ENCODE peak calls at places on chromosomes 6 and 20, in six cellular contexts. N is SJSA1; V is HCT116; Z is brain microvascular endothelial cell; Y is effector memory CD4-positive, alpha-beta T cell; R is aorta. C is an unnamed sample.

GRCh38 chr20:50376888-50377459 is 133.2 kb upstream of the PTPN1 start:
- DNase-seq in R (peak; percentile 74), N (no peak), Z (no peak), Y (no peak), V (no peak), C (no peak)

GRCh38 chr6:134169881-134170486 is 117.6 kb upstream of the SLC2A12 start:
- DNase-seq in Z (no peak), R (no peak), Y (no peak), V (no peak), N (no peak), C (no peak)

GRCh38 chr20:17969276-17969883 is 562 bp downstream of the MGME1 start:
- DNase-seq in Z (no peak), N (no peak), R (no peak), V (no peak), Y (peak; percentile 28), C (no peak)

GRCh38 chr6:143018955-143019354 is 41.7 kb upstream of the AIG1 start:
- DNase-seq in V (no peak), Z (no peak), R (no peak), Y (no peak), N (no peak), C (no peak)

GRCh38 chr20:21166801-21167200 is 40.9 kb downstream of the KIZ start:
- DNase-seq in Z (no peak), R (no peak), Y (no peak), V (no peak), N (no peak), C (no peak)

GRCh38 chr6:13767121-13767794 is 47.1 kb downstream of the MCUR1 start:
- DNase-seq in Z (peak; percentile 41), N (peak; percentile 86), V (no peak), Y (peak; percentile 11), R (peak; percentile 80), C (no peak)

GRCh38 chr6:106254636-106255035 is 70.9 kb downstream of the ATG5 start:
- DNase-seq in Z (peak; percentile 70), R (no peak), V (no peak), Y (no peak), N (peak; percentile 38), C (no peak)

GRCh38 chr6:11231564-11232176 is 798 bp downstream of the NEDD9 start:
- DNase-seq in N (peak; percentile 50), R (no peak), Y (no peak), V (no peak), Z (no peak), C (no peak)

GRCh38 chr6:82955841-82956240 is 109.8 kb downstream of the UBE3D start:
- DNase-seq in V (no peak), R (no peak), Z (peak; percentile 34), N (peak; percentile 90), Y (no peak), C (peak; percentile 76)

GRCh38 chr6:159762681-159763293 is 942 bp downstream of the ACAT2 start:
- DNase-seq in V (no peak), N (no peak), Z (no peak), R (no peak), Y (peak; percentile 37), C (no peak)

DNA sequence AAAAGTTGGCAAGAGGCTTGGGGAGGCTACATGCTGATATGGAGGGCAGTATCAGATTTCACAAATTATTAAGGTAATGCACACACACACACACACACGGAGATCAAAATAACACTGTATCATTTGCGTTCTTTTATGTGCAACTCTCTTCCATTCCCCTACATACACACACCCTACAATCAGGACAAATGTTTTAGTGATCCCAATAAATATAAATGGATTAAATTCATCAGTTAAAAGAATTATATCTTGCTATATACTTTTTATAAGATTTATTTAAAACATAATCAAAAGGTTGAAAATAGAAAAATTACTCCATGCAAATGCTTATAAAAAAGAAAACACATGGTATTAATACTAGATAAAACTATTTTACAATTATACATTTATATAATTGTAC is 25.9 kb downstream of the TMX4 start:
- DNase-seq in N (no peak), Y (no peak), R (no peak), V (no peak), Z (no peak), C (no peak)
- H3K36me3 ChIP-seq in N (peaks cover 10% of the 10 kb centered on the region), Y (peaks cover 64% of the 10 kb centered on the region), R (peaks cover 11% of the 10 kb centered on the region), V (no peaks in the 10 kb centered on the region), Z (no peaks in the 10 kb centered on the region), C (no peaks in the 10 kb centered on the region)

DNA sequence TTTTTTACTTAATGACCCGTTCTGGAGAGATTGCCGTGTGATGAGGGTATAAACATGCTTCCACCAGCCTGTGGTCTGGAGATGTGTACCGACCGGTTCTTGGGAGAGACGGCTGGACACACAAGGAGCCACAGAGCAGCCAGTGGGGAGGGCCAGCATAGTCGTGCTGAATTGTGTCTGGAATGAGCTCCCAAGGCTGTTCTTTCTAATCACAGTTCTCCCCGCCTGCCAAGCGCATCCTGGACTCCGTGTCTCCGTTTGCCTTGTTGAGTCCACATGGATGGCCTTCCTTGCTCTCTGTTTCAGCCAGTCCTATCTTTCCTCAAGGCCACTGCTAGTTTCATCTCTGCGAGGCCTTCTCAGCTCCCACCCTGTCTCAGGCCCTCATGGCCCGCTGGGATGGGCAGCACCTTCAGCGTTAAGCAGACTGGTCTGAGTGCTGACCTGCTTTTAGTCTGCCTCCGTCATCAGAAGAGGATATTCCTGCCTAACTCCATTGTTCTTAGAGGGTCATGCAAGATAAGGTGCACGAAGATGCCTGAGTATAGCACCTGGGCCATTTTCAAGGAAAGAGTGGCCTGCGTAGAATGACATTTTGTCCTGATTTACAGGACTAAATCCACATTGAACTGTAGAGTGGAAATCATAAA is 20.6 kb downstream of the MANBAL start:
- DNase-seq in N (no peak), Y (no peak), V (no peak), Z (no peak), R (no peak), C (no peak)
- H3K36me3 ChIP-seq in N (peaks cover 62% of the 10 kb centered on the region), Y (peaks cover 23% of the 10 kb centered on the region), V (peaks cover 15% of the 10 kb centered on the region), Z (no peaks in the 10 kb centered on the region), R (peaks cover 2% of the 10 kb centered on the region), C (peaks cover 4% of the 10 kb centered on the region)

GRCh38 chr20:47278907-47279348 is 77.6 kb downstream of the ZMYND8 start:
- DNase-seq in Y (no peak), Z (no peak), R (no peak), N (peak; percentile 46), V (peak; percentile 68), C (no peak)
- H3K36me3 ChIP-seq in Y (peaks cover 44% of the 10 kb centered on the region), Z (peaks cover 59% of the 10 kb centered on the region), R (peaks cover 2% of the 10 kb centered on the region), N (peaks cover 60% of the 10 kb centered on the region), V (peaks cover 29% of the 10 kb centered on the region), C (peaks cover 10% of the 10 kb centered on the region)

DNA sequence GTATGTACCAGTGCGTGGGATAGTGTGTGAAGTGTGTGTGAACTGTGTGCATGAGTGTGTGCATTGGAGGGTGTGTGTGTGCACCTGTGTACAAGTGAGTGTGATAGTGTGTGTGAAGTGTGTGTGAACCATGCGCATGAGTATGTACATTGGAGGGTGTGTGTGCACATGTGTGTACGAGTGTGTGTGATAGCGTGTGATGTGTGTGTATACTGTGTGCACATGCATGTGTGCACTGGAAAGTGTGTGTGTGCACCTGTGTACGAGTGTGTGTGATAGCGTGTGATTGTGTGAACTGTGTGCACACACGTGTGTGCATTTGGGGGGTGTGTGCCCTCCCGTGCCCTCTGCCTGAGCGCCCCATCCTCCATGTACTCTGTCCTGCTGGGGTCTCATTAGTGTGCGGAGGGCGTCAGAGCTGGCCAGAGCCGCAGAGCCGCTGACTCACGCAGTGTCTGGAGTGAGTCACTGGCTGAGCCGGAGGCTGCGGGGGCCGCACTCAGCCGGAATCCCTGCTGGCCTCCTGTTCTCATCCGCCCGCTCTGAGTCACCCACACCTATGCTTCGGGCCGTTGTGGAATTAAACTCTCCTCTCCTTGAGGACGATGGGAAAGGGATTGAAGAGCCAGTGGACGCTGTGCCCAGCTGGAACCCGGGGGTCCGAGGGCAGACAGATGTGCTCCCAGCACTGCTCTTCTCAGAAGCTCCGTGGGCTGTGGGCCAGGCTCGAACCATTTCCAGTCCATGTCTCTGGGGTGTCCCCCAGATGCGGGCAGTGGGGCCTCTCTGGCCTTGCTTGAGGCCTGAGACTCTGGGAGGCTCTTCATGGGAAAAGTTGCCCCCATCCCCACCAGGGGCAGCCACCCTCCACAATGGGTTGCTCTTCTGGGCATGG is 27.3 kb upstream of the STX16 start:
- DNase-seq in Y (no peak), N (peak; percentile 88), R (peak; percentile 92), V (peak; percentile 75), Z (peak; percentile 96), C (peak; percentile 74)
- H3K36me3 ChIP-seq in Y (no peaks in the 10 kb centered on the region), N (no peaks in the 10 kb centered on the region), R (no peaks in the 10 kb centered on the region), V (no peaks in the 10 kb centered on the region), Z (no peaks in the 10 kb centered on the region), C (no peaks in the 10 kb centered on the region)

GRCh38 chr6:37473364-37474095 is 26.2 kb downstream of the CCDC167 start:
- DNase-seq in V (no peak), Z (no peak), R (no peak), N (no peak), Y (no peak), C (no peak)
- H3K36me3 ChIP-seq in V (peaks cover 25% of the 10 kb centered on the region), Z (peaks cover 20% of the 10 kb centered on the region), R (peaks cover 6% of the 10 kb centered on the region), N (peaks cover 71% of the 10 kb centered on the region), Y (peaks cover 73% of the 10 kb centered on the region), C (peaks cover 29% of the 10 kb centered on the region)

DNA sequence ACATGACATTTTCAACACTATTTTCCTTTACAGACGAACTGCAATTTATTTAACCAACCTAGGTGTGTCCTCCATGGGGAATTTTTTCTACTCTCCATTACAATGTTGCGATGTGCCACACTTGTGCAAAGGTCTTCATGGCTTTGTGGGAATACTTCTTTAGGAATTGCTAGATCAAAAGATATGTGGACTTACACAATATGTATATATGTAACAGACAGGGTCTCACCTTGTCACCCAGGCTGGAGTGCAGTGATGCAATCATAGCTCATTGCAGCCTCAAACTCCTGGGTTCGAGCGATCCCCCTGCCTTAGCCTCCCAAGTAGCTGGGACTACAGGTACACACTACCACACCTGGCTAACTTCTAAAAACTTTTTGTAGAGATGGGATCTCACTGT is 23.6 kb downstream of the RMND1 start:
- DNase-seq in R (no peak), Y (no peak), V (no peak), Z (no peak), N (no peak), C (no peak)
- H3K36me3 ChIP-seq in R (peaks cover 6% of the 10 kb centered on the region), Y (peaks cover 49% of the 10 kb centered on the region), V (peaks cover 16% of the 10 kb centered on the region), Z (peaks cover 52% of the 10 kb centered on the region), N (peaks cover 84% of the 10 kb centered on the region), C (peaks cover 5% of the 10 kb centered on the region)

DNA sequence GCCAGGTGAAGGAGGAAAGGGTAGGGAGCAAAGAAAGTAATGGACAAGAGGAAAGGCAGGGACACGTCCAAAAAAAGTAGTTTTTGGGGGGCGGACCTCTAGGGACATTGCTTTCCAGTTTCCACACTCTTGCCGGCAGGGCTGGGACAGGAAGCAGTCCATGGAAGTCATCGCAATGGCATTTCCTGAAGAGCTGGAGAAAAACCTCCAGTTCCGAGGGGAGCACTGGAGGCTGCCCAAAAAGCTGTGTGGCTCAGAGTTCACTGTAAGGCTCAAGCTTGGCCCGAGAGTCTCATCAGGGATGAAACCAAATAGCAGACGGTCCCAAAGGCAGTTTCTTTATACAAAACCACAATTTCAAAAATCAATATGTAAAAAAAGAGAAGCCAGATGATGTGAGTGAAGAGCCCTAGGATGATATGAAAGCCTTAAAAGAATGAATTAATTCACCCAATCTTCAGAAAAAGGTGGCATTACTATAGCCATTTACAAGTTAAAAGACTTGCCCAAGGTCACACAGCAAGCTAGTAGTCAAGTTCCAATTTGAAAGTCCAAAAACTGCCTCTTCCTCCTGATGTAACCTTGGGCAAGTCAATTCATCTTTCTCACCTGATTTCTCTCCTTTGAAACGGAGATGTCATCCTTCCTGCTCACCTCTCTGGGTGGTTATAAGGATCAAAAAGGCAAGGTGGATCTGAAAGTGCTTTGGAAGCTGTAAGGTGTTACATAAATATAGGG is 9.2 kb downstream of the BCL2L1 start:
- DNase-seq in Z (peak; percentile 83), Y (no peak), R (peak; percentile 91), V (peak; percentile 69), N (peak; percentile 93), C (peak; percentile 70)
- H3K36me3 ChIP-seq in Z (peaks cover 42% of the 10 kb centered on the region), Y (peaks cover 9% of the 10 kb centered on the region), R (no peaks in the 10 kb centered on the region), V (peaks cover 68% of the 10 kb centered on the region), N (peaks cover 90% of the 10 kb centered on the region), C (peaks cover 2% of the 10 kb centered on the region)

GRCh38 chr6:17808609-17809008 is 101.9 kb upstream of the NUP153 start:
- DNase-seq in R (no peak), Z (no peak), V (no peak), Y (no peak), N (no peak), C (no peak)
- H3K36me3 ChIP-seq in R (peaks cover 6% of the 10 kb centered on the region), Z (peaks cover 5% of the 10 kb centered on the region), V (no peaks in the 10 kb centered on the region), Y (no peaks in the 10 kb centered on the region), N (peaks cover 49% of the 10 kb centered on the region), C (peaks cover 3% of the 10 kb centered on the region)